ENCODE peak calls at places on chromosomes 4 and X, in four cellular contexts. U is K562, B is IMR-90, F is endothelial cell of umbilical vein. L is an unnamed sample.

GRCh38 chr4:53208749-53209148 is 157.1 kb downstream of the SCFD2 start:
- DNase-seq in U (no peak), B (no peak), F (no peak), L (no peak)

GRCh38 chrX:154411981-154412340 is 622 bp downstream of the TAFAZZIN start:
- DNase-seq in U (peak; percentile 79), B (peak; percentile 26), F (peak; percentile 61), L (no peak)

GRCh38 chr4:152535236-152535902 is 523 bp downstream of the FBXW7 start:
- DNase-seq in U (peak; percentile 23), B (no peak), F (no peak), L (no peak)

GRCh38 chrX:129787336-129788055 is 7.7 kb downstream of the SASH3 start:
- DNase-seq in U (no peak), B (no peak), F (no peak), L (no peak)

GRCh38 chr4:13430834-13431568 is 53.1 kb downstream of the RAB28 start:
- DNase-seq in U (peak; percentile 55), B (no peak), F (no peak), L (no peak)

GRCh38 chrX:122092978-122093377 is 1045.6 kb downstream of the GLUD2 start:
- DNase-seq in U (no peak), B (no peak), F (no peak), L (no peak)

GRCh38 chr4:24473309-24473721 is 111.0 kb downstream of the DHX15 start:
- DNase-seq in U (peak; percentile 20), B (peak; percentile 27), F (no peak), L (no peak)

GRCh38 chr4:8118035-8118434 is 40.6 kb downstream of the ABLIM2 start:
- DNase-seq in U (no peak), B (no peak), F (no peak), L (no peak)

GRCh38 chr4:10108818-10109783 is 7.5 kb downstream of the WDR1 start:
- DNase-seq in U (no peak), B (peak; percentile 55), F (no peak), L (no peak)

GRCh38 chr4:168643083-168643795 is 146.4 kb downstream of the PALLD start:
- DNase-seq in U (no peak), B (no peak), F (peak; percentile 66), L (no peak)

GRCh38 chrX:47030339-47030738 is 47.9 kb upstream of the RGN start:
- DNase-seq in U (peak; percentile 69), B (peak; percentile 68), F (peak; percentile 69), L (peak; percentile 2)

GRCh38 chrX:102995316-102995715 is 58.2 kb downstream of the RAB40AL start:
- DNase-seq in U (no peak), B (no peak), F (no peak), L (no peak)

GRCh38 chr4:30717208-30718020 is 2.8 kb upstream of the PCDH7 start:
- DNase-seq in U (no peak), B (peak; percentile 70), F (peak; percentile 84), L (no peak)

GRCh38 chrX:39442332-39442731 is 641.1 kb downstream of the MID1IP1 start:
- DNase-seq in U (no peak), B (no peak), F (no peak), L (peak; percentile 37)

GRCh38 chrX:113548308-113549015 is 707.8 kb upstream of the AMOT start:
- DNase-seq in U (no peak), B (no peak), F (no peak), L (no peak)

GRCh38 chrX:55056820-55057690 is 17.8 kb upstream of the PAGE2B start:
- DNase-seq in U (peak; percentile 8), B (peak; percentile 19), F (peak; percentile 81), L (no peak)

GRCh38 chr4:26058537-26058936 is 144.5 kb downstream of the SMIM20 start:
- DNase-seq in U (no peak), B (no peak), F (no peak), L (peak; percentile 32)

GRCh38 chr4:76641351-76641750 is 206.3 kb downstream of the SHROOM3 start:
- DNase-seq in U (no peak), B (no peak), F (no peak), L (no peak)

GRCh38 chrX:37434362-37434761 is 85.2 kb downstream of the PRRG1 start:
- DNase-seq in U (no peak), B (no peak), F (no peak), L (no peak)

GRCh38 chrX:150575415-150575814 is 7.0 kb downstream of the MTM1 start:
- DNase-seq in U (no peak), B (peak; percentile 33), F (no peak), L (no peak)
- TF ChIP-seq FOS in U (no peak), B (no peak), F (no peak), L (no peak)

GRCh38 chrX:119036369-119037029 is 36.3 kb upstream of the CT47C1 start:
- DNase-seq in U (no peak), B (peak; percentile 9), F (no peak), L (no peak)
- TF ChIP-seq FOS in U (no peak), B (no peak), F (no peak), L (no peak)

GRCh38 chr4:139416073-139416673 is 37.7 kb upstream of the RAB33B start:
- DNase-seq in U (peak; percentile 72), B (peak; percentile 67), F (peak; percentile 58), L (no peak)

GRCh38 chr4:139410312-139410711 is 43.6 kb upstream of the RAB33B start:
- DNase-seq in U (no peak), B (no peak), F (no peak), L (no peak)
- TF ChIP-seq FOS in U (no peak), B (no peak), F (no peak), L (no peak)

GRCh38 chr4:55736605-55737183 is 82.9 kb upstream of the EXOC1L start:
- DNase-seq in U (no peak), B (peak; percentile 3), F (peak; percentile 23), L (no peak)
- TF ChIP-seq FOS in U (no peak), B (no peak), F (no peak), L (no peak)

GRCh38 chrX:15672886-15673285 is 8.3 kb upstream of the CLTRN start:
- DNase-seq in U (no peak), B (no peak), F (no peak), L (no peak)

GRCh38 chrX:15674899-15675489 is 10.4 kb upstream of the CLTRN start:
- DNase-seq in U (peak; percentile 93), B (peak; percentile 93), F (peak; percentile 93), L (peak; percentile 89)

GRCh38 chrX:15674514-15674898 is 9.9 kb upstream of the CLTRN start:
- DNase-seq in U (peak; percentile 96), B (peak; percentile 96), F (no peak), L (peak; percentile 94)

GRCh38 chrX:15673970-15674369 is 9.4 kb upstream of the CLTRN start:
- DNase-seq in U (no peak), B (no peak), F (no peak), L (no peak)

DNA sequence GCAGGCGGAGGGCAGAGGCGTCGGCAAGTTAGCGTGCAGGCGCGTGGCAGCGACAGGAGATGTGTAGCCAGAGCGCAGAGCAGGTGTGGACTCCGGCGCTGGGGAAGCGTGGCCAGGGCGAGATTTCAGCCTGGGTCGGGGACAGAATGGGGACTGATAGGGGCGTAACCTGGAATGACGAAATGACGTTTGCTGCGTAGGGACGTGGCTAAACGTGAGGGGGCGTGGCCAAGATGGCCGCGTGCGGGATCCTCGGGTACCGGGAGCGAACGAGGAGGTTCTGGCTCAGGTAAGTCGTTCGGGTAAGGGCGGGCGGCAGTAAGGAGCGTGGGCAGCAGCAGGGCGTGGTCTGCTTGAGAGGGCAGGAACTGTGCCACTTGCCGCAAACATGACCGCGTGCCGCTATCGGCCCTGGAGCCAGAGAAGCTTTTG is 10.9 kb upstream of the CLTRN start:
- DNase-seq in U (peak; percentile 85), B (no peak), F (no peak), L (no peak)
- TF ChIP-seq FOS in U (no peak), B (no peak), F (no peak), L (no peak)

L was measured in GM12878.